ENCODE peak calls at places on chromosome 22, in eight cellular contexts. N, F, P, A, H, L, U and Z are unnamed samples.
A peak's percentile ranks its signal among the peaks of the same experiment; 100 is the strongest.

GRCh38 chr22:37052386-37053309 is 1.1 kb downstream of the KCTD17 start:
- DNase-seq in N (no peak), F (no peak), P (no peak), A (no peak), H (no peak), L (no peak), U (no peak), Z (no peak)

GRCh38 chr22:22903355-22903777 is 15.8 kb downstream of the IGLL5 start:
- DNase-seq in N (no peak), F (no peak), P (no peak), A (no peak), H (no peak), L (no peak), U (no peak), Z (no peak)

GRCh38 chr22:22035771-22036314 is 53.3 kb upstream of the TOP3B start:
- DNase-seq in N (no peak), F (no peak), P (no peak), A (no peak), H (no peak), L (no peak), U (no peak), Z (no peak)

GRCh38 chr22:36873614-36874308 is 13.0 kb downstream of the NCF4 start:
- DNase-seq in N (peak; percentile 73), F (no peak), P (no peak), A (peak; percentile 57), H (no peak), L (peak; percentile 92), U (peak; percentile 69), Z (no peak)

GRCh38 chr22:18968011-18968749 is 32.1 kb upstream of the PRODH start:
- DNase-seq in N (peak; percentile 18), F (peak; percentile 95), P (no peak), A (peak; percentile 16), H (no peak), L (no peak), U (no peak), Z (no peak)

GRCh38 chr22:46696225-46696518 is 41.9 kb downstream of the CERK start:
- DNase-seq in N (no peak), F (no peak), P (no peak), A (no peak), H (no peak), L (no peak), U (no peak), Z (no peak)

GRCh38 chr22:24601217-24602104 is 1.5 kb upstream of the GGT1 start:
- DNase-seq in N (no peak), F (no peak), P (no peak), A (no peak), H (no peak), L (peak; percentile 35), U (peak; percentile 58), Z (no peak)

GRCh38 chr22:17121235-17122195 is at the start of gene TMEM121B:
- DNase-seq in N (peak; percentile 41), F (peak; percentile 83), P (no peak), A (no peak), H (no peak), L (no peak), U (peak; percentile 14), Z (peak; percentile 84)

GRCh38 chr22:29369460-29369859 is 18.9 kb downstream of the AP1B1 start:
- DNase-seq in N (peak; percentile 74), F (peak; percentile 27), P (no peak), A (no peak), H (no peak), L (no peak), U (no peak), Z (no peak)

GRCh38 chr22:49667236-49667635 is 160.4 kb downstream of the BRD1 start:
- DNase-seq in N (no peak), F (no peak), P (no peak), A (no peak), H (no peak), L (no peak), U (no peak), Z (no peak)

GRCh38 chr22:37485714-37486223 is 415 bp downstream of the MFNG start:
- DNase-seq in N (no peak), F (no peak), P (no peak), A (no peak), H (no peak), L (peak; percentile 41), U (no peak), Z (no peak)

GRCh38 chr22:37473437-37473946 is 12.7 kb downstream of the MFNG start:
- DNase-seq in N (no peak), F (no peak), P (no peak), A (no peak), H (no peak), L (no peak), U (no peak), Z (no peak)

GRCh38 chr22:39319284-39320170 is at the start of gene RPL3:
- DNase-seq in N (peak; percentile 99), F (peak; percentile 96), P (peak; percentile 97), A (peak; percentile 97), H (peak; percentile 87), L (peak; percentile 98), U (peak; percentile 98), Z (peak; percentile 56)
- TF ChIP-seq CTCF in N (peak; percentile 17), F (no peak), P (no peak), A (peak; percentile 54), H (peak; percentile 17), L (peak; percentile 5), U (no peak), Z (no peak)

DNA sequence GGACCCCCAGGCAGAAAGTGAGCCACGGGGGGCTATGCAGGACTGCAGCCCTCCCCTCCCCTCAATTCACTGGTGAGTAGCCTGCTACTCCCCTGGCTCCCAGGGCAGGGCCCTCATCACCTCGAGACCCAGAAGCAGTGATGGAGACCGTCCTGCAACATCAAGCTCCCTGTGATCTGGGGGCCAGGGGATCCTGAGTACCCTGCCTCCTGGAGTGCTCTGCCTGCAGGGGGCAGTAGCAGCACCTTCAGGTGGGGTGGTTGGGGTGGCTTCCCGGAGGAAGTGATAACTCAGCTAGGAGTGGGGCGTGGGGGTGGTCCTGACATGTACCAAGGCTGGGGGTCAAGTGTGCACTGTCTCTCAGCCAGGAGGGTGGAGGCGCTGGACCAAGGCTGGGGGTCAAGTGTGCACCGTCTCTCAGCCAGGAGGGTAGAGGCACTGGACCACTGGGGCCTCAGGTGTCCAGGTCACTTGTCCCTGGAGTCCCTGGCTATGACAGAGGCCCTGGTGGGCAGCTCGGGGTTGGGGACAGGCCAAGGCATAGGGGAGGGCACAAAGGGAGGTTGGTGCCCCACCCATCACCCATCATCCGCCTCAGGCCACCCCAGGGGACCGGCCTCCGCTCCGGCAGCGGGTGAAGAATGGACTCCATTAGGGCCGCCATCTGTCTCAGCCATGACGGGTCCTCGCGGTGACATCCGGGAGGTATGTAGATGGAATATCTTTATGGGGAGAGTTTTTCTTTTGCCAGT is 9.4 kb downstream of the RTN4R start:
- DNase-seq in N (no peak), F (no peak), P (peak; percentile 10), A (no peak), H (no peak), L (no peak), U (no peak), Z (no peak)
- TF ChIP-seq CTCF in N (peak; percentile 34), F (peak; percentile 14), P (peak; percentile 27), A (peak; percentile 63), H (no peak), L (peak; percentile 51), U (no peak), Z (peak; percentile 28)

GRCh38 chr22:48556751-48557150 is 1270.9 kb downstream of the BRD1 start:
- DNase-seq in N (no peak), F (no peak), P (no peak), A (no peak), H (no peak), L (no peak), U (no peak), Z (no peak)

GRCh38 chr22:48555606-48556005 is 1272.1 kb downstream of the BRD1 start:
- DNase-seq in N (no peak), F (no peak), P (no peak), A (no peak), H (no peak), L (no peak), U (no peak), Z (no peak)

GRCh38 chr22:48553119-48553518 is 1274.6 kb downstream of the BRD1 start:
- DNase-seq in N (no peak), F (no peak), P (no peak), A (no peak), H (no peak), L (no peak), U (no peak), Z (no peak)

GRCh38 chr22:48553694-48554308 is 1273.9 kb downstream of the BRD1 start:
- DNase-seq in N (no peak), F (no peak), P (no peak), A (no peak), H (no peak), L (no peak), U (no peak), Z (no peak)

DNA sequence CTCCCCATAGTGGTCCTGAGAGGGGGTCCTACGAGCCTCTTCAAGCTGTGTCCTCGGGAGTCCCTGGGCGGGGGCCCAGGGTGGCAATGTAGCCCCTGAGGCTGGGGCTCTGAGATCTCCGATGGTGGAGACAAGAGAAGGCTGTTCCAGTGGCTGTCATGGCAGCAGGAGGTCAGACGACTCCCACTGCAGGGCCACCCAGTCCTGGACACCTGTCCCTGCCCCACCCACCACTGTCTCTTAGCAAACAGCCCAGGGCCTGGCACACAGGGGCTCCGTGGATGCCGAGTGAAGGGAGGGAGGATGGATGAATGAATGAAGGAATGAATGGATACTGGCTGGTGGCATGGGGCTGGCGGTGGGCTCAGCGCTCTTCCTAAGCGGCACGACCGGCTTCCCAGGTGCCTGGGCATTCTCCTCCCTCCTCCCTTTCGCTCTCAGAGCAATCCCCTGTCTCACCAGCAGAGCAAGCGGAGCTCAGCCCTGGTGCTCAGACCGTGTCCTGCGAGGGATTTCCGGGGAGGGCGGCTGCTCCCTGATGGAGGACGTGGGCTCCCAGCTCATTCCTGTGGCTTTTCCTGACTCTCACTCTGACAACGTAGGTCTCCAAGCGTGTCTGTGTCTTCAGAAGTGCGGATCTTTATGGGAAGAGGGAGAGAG is 1272.7 kb downstream of the BRD1 start:
- DNase-seq in N (no peak), F (peak; percentile 42), P (no peak), A (no peak), H (no peak), L (no peak), U (no peak), Z (no peak)
- TF ChIP-seq CTCF in N (no peak), F (peak; percentile 26), P (no peak), A (no peak), H (no peak), L (no peak), U (no peak), Z (no peak)

GRCh38 chr22:30969532-30970355 is 679 bp downstream of the TUG1 start:
- DNase-seq in N (peak; percentile 56), F (no peak), P (no peak), A (peak; percentile 1), H (no peak), L (peak; percentile 40), U (peak; percentile 44), Z (no peak)
- TF ChIP-seq CTCF in N (peak; percentile 22), F (no peak), P (no peak), A (peak; percentile 32), H (no peak), L (no peak), U (peak; percentile 5), Z (no peak)

DNA sequence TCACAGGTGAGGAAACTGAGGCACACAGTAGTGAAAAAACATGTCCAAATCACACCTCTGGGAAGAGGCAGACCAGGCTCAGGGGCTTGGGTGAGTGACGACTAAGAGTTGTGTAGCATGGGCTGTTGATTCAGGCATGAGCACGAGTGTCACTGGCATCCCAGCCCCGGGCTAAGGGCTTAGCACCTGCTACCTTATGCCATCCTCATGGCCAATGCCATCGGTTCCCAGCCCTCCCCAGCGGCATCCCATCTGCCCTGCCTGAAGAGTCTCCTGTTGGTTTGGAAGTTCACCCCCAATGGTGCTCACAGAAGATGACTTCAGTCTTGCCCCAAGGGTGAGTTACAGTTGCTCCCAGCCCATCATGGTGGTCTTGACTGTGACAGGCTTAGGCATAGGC is 22.4 kb downstream of the MB start:
- DNase-seq in N (no peak), F (no peak), P (no peak), A (no peak), H (no peak), L (no peak), U (no peak), Z (no peak)
- TF ChIP-seq CTCF in N (no peak), F (no peak), P (no peak), A (no peak), H (no peak), L (no peak), U (no peak), Z (no peak)